ENCODE peak calls at places on chromosome 1, in six cellular contexts. U, F, K, Q, A and I are unnamed samples.

GRCh38 chr1:64962447-64962846 is 3.9 kb downstream of the JAK1 start:
- DNase-seq in U (peak), F (no peak), K (no peak), Q (no peak), A (no peak), I (no peak)

GRCh38 chr1:21756393-21757089 is 26.4 kb downstream of the USP48 start:
- DNase-seq in U (no peak), F (no peak), K (no peak), Q (no peak), A (no peak), I (no peak)

GRCh38 chr1:11990303-11991032 is 10.2 kb downstream of the MFN2 start:
- DNase-seq in U (no peak), F (no peak), K (no peak), Q (peak), A (no peak), I (no peak)

GRCh38 chr1:58566339-58566738 is 10.7 kb downstream of the TACSTD2 start:
- DNase-seq in U (no peak), F (no peak), K (no peak), Q (no peak), A (no peak), I (no peak)

GRCh38 chr1:1191734-1192133 is 14.7 kb downstream of the TNFRSF18 start:
- DNase-seq in U (no peak), F (no peak), K (no peak), Q (no peak), A (no peak), I (no peak)

GRCh38 chr1:159936284-159936904 is 9.0 kb downstream of the IGSF9 start:
- DNase-seq in U (peak), F (peak), K (no peak), Q (peak), A (peak), I (peak)

GRCh38 chr1:7586031-7586941 is 184.8 kb upstream of the VAMP3 start:
- DNase-seq in U (no peak), F (no peak), K (no peak), Q (no peak), A (no peak), I (peak)

GRCh38 chr1:116390195-116390594 is 17.2 kb downstream of the ATP1A1 start:
- DNase-seq in U (no peak), F (no peak), K (no peak), Q (no peak), A (no peak), I (no peak)